ENCODE peak calls at places on chromosomes 12 and 14, in ten cellular contexts. One of them, this sample, is unnamed.

GRCh38 chr12:18283776-18284175 is 22.5 kb downstream of the PIK3C2G start:
- DNase-seq in cardiac fibroblast: peak; percentile 0
- DNase-seq in kidney: no peak
- DNase-seq in keratinocyte: no peak
- DNase-seq in fibroblast of lung: no peak
- DNase-seq in heart left ventricle: no peak
- DNase-seq in progenitor cell of endocrine pancreas: no peak
- DNase-seq in Panc1: no peak
- DNase-seq in stomach: no peak
- DNase-seq in endothelial cell of umbilical vein: no peak
- DNase-seq in this sample: no peak

GRCh38 chr12:104567832-104568490 is 111.2 kb downstream of the CHST11 start:
- DNase-seq in progenitor cell of endocrine pancreas: no peak
- DNase-seq in heart left ventricle: peak; percentile 18
- DNase-seq in kidney: no peak
- DNase-seq in Panc1: no peak
- DNase-seq in cardiac fibroblast: peak; percentile 23
- DNase-seq in keratinocyte: no peak
- DNase-seq in fibroblast of lung: no peak
- DNase-seq in endothelial cell of umbilical vein: no peak
- DNase-seq in stomach: no peak
- DNase-seq in this sample: no peak

GRCh38 chr14:72611956-72612500 is 281.9 kb downstream of the DPF3 start:
- DNase-seq in fibroblast of lung: no peak
- DNase-seq in heart left ventricle: no peak
- DNase-seq in Panc1: no peak
- DNase-seq in stomach: no peak
- DNase-seq in keratinocyte: no peak
- DNase-seq in cardiac fibroblast: no peak
- DNase-seq in progenitor cell of endocrine pancreas: peak; percentile 1
- DNase-seq in endothelial cell of umbilical vein: no peak
- DNase-seq in kidney: no peak
- DNase-seq in this sample: no peak

GRCh38 chr14:74888164-74889158 is 6.7 kb downstream of the DLST start:
- DNase-seq in stomach: no peak
- DNase-seq in cardiac fibroblast: no peak
- DNase-seq in kidney: no peak
- DNase-seq in heart left ventricle: no peak
- DNase-seq in endothelial cell of umbilical vein: no peak
- DNase-seq in fibroblast of lung: peak; percentile 48
- DNase-seq in Panc1: no peak
- DNase-seq in keratinocyte: no peak
- DNase-seq in progenitor cell of endocrine pancreas: no peak
- DNase-seq in this sample: no peak

GRCh38 chr12:103441437-103442186 is 54.2 kb downstream of the C12orf42 start:
- DNase-seq in kidney: no peak
- DNase-seq in stomach: no peak
- DNase-seq in fibroblast of lung: no peak
- DNase-seq in heart left ventricle: no peak
- DNase-seq in cardiac fibroblast: no peak
- DNase-seq in keratinocyte: no peak
- DNase-seq in Panc1: no peak
- DNase-seq in endothelial cell of umbilical vein: no peak
- DNase-seq in progenitor cell of endocrine pancreas: no peak
- DNase-seq in this sample: no peak

GRCh38 chr12:54357802-54358619 is 6.3 kb downstream of the GPR84 start:
- DNase-seq in fibroblast of lung: peak; percentile 49
- DNase-seq in stomach: no peak
- DNase-seq in cardiac fibroblast: peak; percentile 43
- DNase-seq in Panc1: no peak
- DNase-seq in endothelial cell of umbilical vein: peak; percentile 47
- DNase-seq in keratinocyte: no peak
- DNase-seq in heart left ventricle: no peak
- DNase-seq in progenitor cell of endocrine pancreas: no peak
- DNase-seq in kidney: no peak
- DNase-seq in this sample: no peak

GRCh38 chr12:4975574-4975973 is 65.9 kb downstream of the KCNA1 start:
- DNase-seq in endothelial cell of umbilical vein: no peak
- DNase-seq in fibroblast of lung: no peak
- DNase-seq in keratinocyte: no peak
- DNase-seq in cardiac fibroblast: no peak
- DNase-seq in Panc1: no peak
- DNase-seq in stomach: no peak
- DNase-seq in progenitor cell of endocrine pancreas: no peak
- DNase-seq in heart left ventricle: no peak
- DNase-seq in kidney: no peak
- DNase-seq in this sample: no peak

GRCh38 chr12:121989266-121989950 is 32.3 kb upstream of the BCL7A start:
- DNase-seq in fibroblast of lung: no peak
- DNase-seq in Panc1: no peak
- DNase-seq in kidney: no peak
- DNase-seq in cardiac fibroblast: no peak
- DNase-seq in progenitor cell of endocrine pancreas: no peak
- DNase-seq in endothelial cell of umbilical vein: no peak
- DNase-seq in heart left ventricle: no peak
- DNase-seq in keratinocyte: no peak
- DNase-seq in stomach: no peak
- DNase-seq in this sample: no peak

GRCh38 chr14:87467578-87467977 is 525.4 kb downstream of the GALC start:
- DNase-seq in keratinocyte: no peak
- DNase-seq in cardiac fibroblast: no peak
- DNase-seq in progenitor cell of endocrine pancreas: no peak
- DNase-seq in kidney: no peak
- DNase-seq in Panc1: no peak
- DNase-seq in heart left ventricle: no peak
- DNase-seq in fibroblast of lung: no peak
- DNase-seq in stomach: no peak
- DNase-seq in endothelial cell of umbilical vein: no peak
- DNase-seq in this sample: no peak

GRCh38 chr12:53676715-53677611 is 1.1 kb upstream of the ATP5MC2 start:
- DNase-seq in keratinocyte: no peak
- DNase-seq in progenitor cell of endocrine pancreas: peak; percentile 18
- DNase-seq in stomach: peak; percentile 28
- DNase-seq in endothelial cell of umbilical vein: peak; percentile 26
- DNase-seq in Panc1: no peak
- DNase-seq in cardiac fibroblast: peak; percentile 60
- DNase-seq in heart left ventricle: peak; percentile 52
- DNase-seq in kidney: peak; percentile 78
- DNase-seq in fibroblast of lung: peak; percentile 35
- DNase-seq in this sample: peak; percentile 32

GRCh38 chr12:63805704-63806672 is 26.3 kb downstream of the RXYLT1 start:
- DNase-seq in endothelial cell of umbilical vein: no peak
- DNase-seq in progenitor cell of endocrine pancreas: no peak
- DNase-seq in stomach: no peak
- DNase-seq in kidney: no peak
- DNase-seq in heart left ventricle: no peak
- DNase-seq in cardiac fibroblast: no peak
- DNase-seq in keratinocyte: no peak
- DNase-seq in fibroblast of lung: no peak
- DNase-seq in Panc1: no peak
- DNase-seq in this sample: no peak

DNA sequence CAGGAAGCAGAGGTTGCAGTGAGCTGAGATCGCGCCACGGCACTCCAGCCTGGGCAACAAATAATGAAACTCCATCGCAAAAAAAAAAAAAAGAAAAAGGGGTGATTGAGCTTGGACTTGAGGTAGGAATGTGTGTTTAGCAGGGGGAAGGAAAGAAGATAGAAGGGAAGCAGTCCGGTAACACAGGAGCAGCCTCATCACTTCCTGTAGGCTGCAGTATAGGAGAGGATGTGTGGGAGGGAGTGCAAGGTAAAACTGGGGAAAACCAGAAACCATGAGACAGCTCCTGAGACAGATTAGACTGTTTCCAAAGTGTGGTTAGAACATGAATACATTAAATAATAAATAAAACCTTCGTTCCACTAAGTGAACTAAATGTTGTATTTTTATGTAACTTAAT is 49.2 kb downstream of the FGD4 start:
- DNase-seq in keratinocyte: no peak
- DNase-seq in Panc1: no peak
- DNase-seq in endothelial cell of umbilical vein: no peak
- DNase-seq in fibroblast of lung: peak; percentile 60
- DNase-seq in kidney: no peak
- DNase-seq in cardiac fibroblast: no peak
- DNase-seq in progenitor cell of endocrine pancreas: no peak
- DNase-seq in stomach: no peak
- DNase-seq in heart left ventricle: no peak
- DNase-seq in this sample: no peak
- TF ChIP-seq CTCF in keratinocyte: peak; percentile 13
- TF ChIP-seq CTCF in Panc1: no peak
- TF ChIP-seq CTCF in endothelial cell of umbilical vein: no peak
- TF ChIP-seq CTCF in fibroblast of lung: no peak
- TF ChIP-seq CTCF in kidney: no peak
- TF ChIP-seq CTCF in cardiac fibroblast: peak; percentile 12
- TF ChIP-seq CTCF in progenitor cell of endocrine pancreas: no peak
- TF ChIP-seq CTCF in stomach: no peak
- TF ChIP-seq CTCF in heart left ventricle: no peak
- TF ChIP-seq CTCF in this sample: no peak

DNA sequence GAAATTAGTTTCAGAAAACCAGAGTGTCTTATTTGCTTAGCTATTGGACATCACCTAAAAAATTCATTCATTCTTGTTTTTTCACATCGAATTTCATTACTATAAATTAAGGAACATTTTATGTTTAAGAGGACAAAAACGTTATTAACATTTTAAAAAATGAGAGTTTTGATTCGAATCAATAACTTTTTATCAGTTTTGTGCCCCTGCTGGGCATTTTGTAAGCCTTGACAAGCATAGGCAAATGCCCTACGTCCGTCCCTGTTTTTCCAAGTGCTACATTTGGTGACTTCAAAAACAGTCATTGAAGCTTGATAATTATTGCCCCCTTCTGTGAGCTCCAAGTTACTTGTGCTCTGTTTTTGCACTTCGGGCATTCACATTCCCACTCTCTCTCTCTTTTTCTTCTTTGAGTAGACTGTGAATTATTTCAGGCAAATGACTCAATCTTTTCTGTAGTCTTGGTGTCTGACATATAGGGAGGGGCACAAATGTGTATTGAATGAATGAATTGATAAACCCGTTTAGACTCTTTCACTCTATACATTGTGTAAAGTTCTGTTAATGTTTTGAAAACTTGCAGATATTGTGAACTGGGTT is 1.2 kb downstream of the APAF1 start:
- DNase-seq in stomach: no peak
- DNase-seq in heart left ventricle: no peak
- DNase-seq in keratinocyte: no peak
- DNase-seq in cardiac fibroblast: peak; percentile 29
- DNase-seq in Panc1: no peak
- DNase-seq in kidney: no peak
- DNase-seq in endothelial cell of umbilical vein: peak; percentile 49
- DNase-seq in fibroblast of lung: peak; percentile 54
- DNase-seq in progenitor cell of endocrine pancreas: no peak
- DNase-seq in this sample: no peak
- TF ChIP-seq CTCF in stomach: no peak
- TF ChIP-seq CTCF in heart left ventricle: no peak
- TF ChIP-seq CTCF in keratinocyte: peak; percentile 10
- TF ChIP-seq CTCF in cardiac fibroblast: peak; percentile 12
- TF ChIP-seq CTCF in Panc1: peak; percentile 24
- TF ChIP-seq CTCF in kidney: peak; percentile 4
- TF ChIP-seq CTCF in endothelial cell of umbilical vein: no peak
- TF ChIP-seq CTCF in fibroblast of lung: no peak
- TF ChIP-seq CTCF in progenitor cell of endocrine pancreas: peak; percentile 28
- TF ChIP-seq CTCF in this sample: peak; percentile 44

DNA sequence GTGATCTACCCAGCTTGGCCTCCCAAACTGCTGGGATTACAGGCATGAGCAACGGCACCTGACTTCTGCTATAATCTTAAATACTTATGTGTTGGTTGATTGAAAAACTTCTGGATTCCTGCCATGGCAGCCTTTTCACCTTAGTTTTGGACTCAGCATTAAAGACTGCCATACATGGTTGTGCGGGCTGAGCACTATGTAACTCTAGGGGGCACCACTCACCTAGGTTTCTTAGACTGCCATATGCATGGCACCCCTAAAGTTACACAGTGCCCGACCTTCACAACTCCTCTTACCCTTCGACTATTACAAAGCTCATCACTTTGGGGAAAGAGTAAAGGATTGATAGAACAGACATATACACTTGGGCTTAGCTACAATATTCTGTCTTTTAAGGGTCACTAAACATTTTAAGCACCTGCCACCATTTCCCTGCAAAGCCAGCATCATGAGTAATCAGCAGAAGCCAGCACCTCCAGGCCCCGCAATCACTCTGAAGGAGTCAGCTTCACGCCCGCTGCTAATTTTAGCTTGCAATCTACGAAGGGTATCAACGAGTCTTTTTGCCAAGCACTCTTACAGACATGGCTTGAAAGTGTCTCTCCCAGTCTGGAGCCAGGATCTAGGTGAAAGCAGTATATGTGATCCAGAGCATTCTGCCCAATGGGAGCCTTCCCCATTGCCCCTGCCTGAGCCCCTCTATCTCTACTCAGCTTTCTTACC is 59.8 kb downstream of the SUDS3 start:
- DNase-seq in kidney: no peak
- DNase-seq in fibroblast of lung: no peak
- DNase-seq in stomach: no peak
- DNase-seq in cardiac fibroblast: no peak
- DNase-seq in endothelial cell of umbilical vein: no peak
- DNase-seq in keratinocyte: no peak
- DNase-seq in Panc1: no peak
- DNase-seq in heart left ventricle: no peak
- DNase-seq in progenitor cell of endocrine pancreas: no peak
- DNase-seq in this sample: peak; percentile 15
- TF ChIP-seq CTCF in kidney: no peak
- TF ChIP-seq CTCF in fibroblast of lung: no peak
- TF ChIP-seq CTCF in stomach: peak; percentile 22
- TF ChIP-seq CTCF in cardiac fibroblast: peak; percentile 15
- TF ChIP-seq CTCF in endothelial cell of umbilical vein: no peak
- TF ChIP-seq CTCF in keratinocyte: no peak
- TF ChIP-seq CTCF in Panc1: peak; percentile 61
- TF ChIP-seq CTCF in heart left ventricle: peak; percentile 18
- TF ChIP-seq CTCF in progenitor cell of endocrine pancreas: peak; percentile 55
- TF ChIP-seq CTCF in this sample: peak; percentile 49

GRCh38 chr12:124044021-124044420 is 71.0 kb downstream of the ZNF664 start:
- DNase-seq in keratinocyte: no peak
- DNase-seq in cardiac fibroblast: no peak
- DNase-seq in kidney: no peak
- DNase-seq in heart left ventricle: no peak
- DNase-seq in Panc1: no peak
- DNase-seq in endothelial cell of umbilical vein: no peak
- DNase-seq in stomach: no peak
- DNase-seq in fibroblast of lung: no peak
- DNase-seq in progenitor cell of endocrine pancreas: no peak
- DNase-seq in this sample: no peak
- TF ChIP-seq CTCF in keratinocyte: no peak
- TF ChIP-seq CTCF in cardiac fibroblast: no peak
- TF ChIP-seq CTCF in kidney: no peak
- TF ChIP-seq CTCF in heart left ventricle: no peak
- TF ChIP-seq CTCF in Panc1: no peak
- TF ChIP-seq CTCF in endothelial cell of umbilical vein: no peak
- TF ChIP-seq CTCF in stomach: no peak
- TF ChIP-seq CTCF in fibroblast of lung: no peak
- TF ChIP-seq CTCF in progenitor cell of endocrine pancreas: no peak
- TF ChIP-seq CTCF in this sample: no peak

GRCh38 chr12:89356069-89356665 is 3.9 kb upstream of the DUSP6 start:
- DNase-seq in heart left ventricle: no peak
- DNase-seq in cardiac fibroblast: no peak
- DNase-seq in fibroblast of lung: no peak
- DNase-seq in stomach: no peak
- DNase-seq in Panc1: no peak
- DNase-seq in keratinocyte: no peak
- DNase-seq in kidney: no peak
- DNase-seq in endothelial cell of umbilical vein: no peak
- DNase-seq in progenitor cell of endocrine pancreas: no peak
- DNase-seq in this sample: no peak
- TF ChIP-seq CTCF in heart left ventricle: no peak
- TF ChIP-seq CTCF in cardiac fibroblast: no peak
- TF ChIP-seq CTCF in fibroblast of lung: no peak
- TF ChIP-seq CTCF in stomach: no peak
- TF ChIP-seq CTCF in Panc1: no peak
- TF ChIP-seq CTCF in keratinocyte: no peak
- TF ChIP-seq CTCF in kidney: no peak
- TF ChIP-seq CTCF in endothelial cell of umbilical vein: no peak
- TF ChIP-seq CTCF in progenitor cell of endocrine pancreas: no peak
- TF ChIP-seq CTCF in this sample: no peak

GRCh38 chr14:66121859-66122258 is 364.3 kb upstream of the CCDC196 start:
- DNase-seq in progenitor cell of endocrine pancreas: no peak
- DNase-seq in kidney: no peak
- DNase-seq in keratinocyte: no peak
- DNase-seq in Panc1: no peak
- DNase-seq in fibroblast of lung: no peak
- DNase-seq in cardiac fibroblast: no peak
- DNase-seq in stomach: no peak
- DNase-seq in heart left ventricle: no peak
- DNase-seq in endothelial cell of umbilical vein: no peak
- DNase-seq in this sample: no peak
- TF ChIP-seq CTCF in progenitor cell of endocrine pancreas: no peak
- TF ChIP-seq CTCF in kidney: no peak
- TF ChIP-seq CTCF in keratinocyte: no peak
- TF ChIP-seq CTCF in Panc1: peak; percentile 4
- TF ChIP-seq CTCF in fibroblast of lung: no peak
- TF ChIP-seq CTCF in cardiac fibroblast: no peak
- TF ChIP-seq CTCF in stomach: no peak
- TF ChIP-seq CTCF in heart left ventricle: no peak
- TF ChIP-seq CTCF in endothelial cell of umbilical vein: no peak
- TF ChIP-seq CTCF in this sample: no peak